ENCODE peak calls at places on chromosomes 7 and 10, in eight cellular contexts. O is HCT116, W is upper lobe of right lung, A is lower lobe of right lung, R is vagina, T is small intestine, D is pancreas, I is GM23248. S is an unnamed sample. For H3K9me3, the result is how much of the 10 kb centered on the place peaks cover.

GRCh38 chr7:120272261-120272895 is 597 bp upstream of the KCND2 start:
- DNase-seq in O (peak), W (no peak), A (no peak), R (no peak), T (peak), D (no peak), I (peak), S (no peak)

GRCh38 chr10:102764340-102765257 is 20.9 kb downstream of the WBP1L start:
- DNase-seq in O (no peak), W (no peak), A (no peak), R (no peak), T (no peak), D (no peak), I (no peak), S (no peak)

GRCh38 chr10:73413108-73413527 is 740 bp downstream of the ANXA7 start:
- DNase-seq in O (peak), W (no peak), A (no peak), R (no peak), T (peak), D (peak), I (peak), S (no peak)

GRCh38 chr10:118394557-118395194 is 52.6 kb upstream of the FAM204A start:
- DNase-seq in O (no peak), W (no peak), A (no peak), R (no peak), T (peak), D (no peak), I (no peak), S (no peak)

GRCh38 chr10:35132727-35133126 is 6.1 kb downstream of the CREM start:
- DNase-seq in O (no peak), W (no peak), A (no peak), R (no peak), T (no peak), D (no peak), I (no peak), S (no peak)

GRCh38 chr10:131088619-131089018 is 222.9 kb downstream of the TCERG1L start:
- DNase-seq in O (no peak), W (no peak), A (no peak), R (no peak), T (no peak), D (no peak), I (no peak), S (no peak)

GRCh38 chr7:138661236-138661635 is 39.9 kb downstream of the SVOPL start:
- DNase-seq in O (no peak), W (no peak), A (no peak), R (no peak), T (no peak), D (no peak), I (no peak), S (no peak)

GRCh38 chr10:106380706-106381105 is 783.8 kb downstream of the SORCS1 start:
- DNase-seq in O (no peak), W (no peak), A (no peak), R (no peak), T (no peak), D (no peak), I (no peak), S (no peak)

GRCh38 chr10:95833038-95833673 is 74.6 kb upstream of the CC2D2B start:
- DNase-seq in O (no peak), W (no peak), A (no peak), R (no peak), T (no peak), D (no peak), I (no peak), S (no peak)

GRCh38 chr7:33392143-33392542 is 262.8 kb downstream of the BBS9 start:
- DNase-seq in O (no peak), W (no peak), A (no peak), R (no peak), T (no peak), D (no peak), I (no peak), S (no peak)

GRCh38 chr7:141754939-141755338 is 9.0 kb upstream of the TAS2R3 start:
- DNase-seq in O (no peak), W (no peak), A (no peak), R (no peak), T (peak), D (no peak), I (peak), S (no peak)

GRCh38 chr10:132094581-132095234 is 29.0 kb downstream of the JAKMIP3 start:
- DNase-seq in O (no peak), W (peak), A (no peak), R (no peak), T (no peak), D (no peak), I (no peak), S (no peak)

GRCh38 chr7:101947899-101948298 is 130.5 kb downstream of the CUX1 start:
- DNase-seq in O (no peak), W (no peak), A (no peak), R (no peak), T (peak), D (peak), I (no peak), S (peak)

GRCh38 chr10:77827383-77827782 is 99.2 kb downstream of the DLG5 start:
- DNase-seq in O (no peak), W (no peak), A (peak), R (no peak), T (no peak), D (no peak), I (no peak), S (peak)

GRCh38 chr7:143487566-143487965 is 9.9 kb downstream of the TAS2R41 start:
- DNase-seq in O (no peak), W (peak), A (peak), R (no peak), T (peak), D (no peak), I (peak), S (no peak)

GRCh38 chr7:96224682-96225081 is 97.2 kb downstream of the SLC25A13 start:
- DNase-seq in O (no peak), W (no peak), A (no peak), R (no peak), T (no peak), D (no peak), I (no peak), S (no peak)

GRCh38 chr7:88151119-88151790 is 68.6 kb downstream of the SRI start:
- DNase-seq in O (no peak), W (no peak), A (no peak), R (no peak), T (no peak), D (no peak), I (no peak), S (no peak)

GRCh38 chr7:158452331-158452730 is 135.3 kb downstream of the PTPRN2 start:
- DNase-seq in O (no peak), W (no peak), A (no peak), R (no peak), T (no peak), D (no peak), I (no peak), S (no peak)

GRCh38 chr10:68826764-68827591 is at the start of gene STOX1:
- DNase-seq in O (peak), W (peak), A (peak), R (no peak), T (peak), D (peak), I (peak), S (peak)

GRCh38 chr10:4527281-4527960 is 298.6 kb upstream of the AKR1E2 start:
- DNase-seq in O (no peak), W (no peak), A (no peak), R (no peak), T (no peak), D (no peak), I (peak), S (no peak)

GRCh38 chr7:18771834-18772566 is 276.5 kb downstream of the HDAC9 start:
- DNase-seq in O (no peak), W (no peak), A (no peak), R (no peak), T (no peak), D (no peak), I (peak), S (no peak)

GRCh38 chr10:18822156-18822555 is 162.9 kb downstream of the ARL5B start:
- DNase-seq in O (no peak), W (no peak), A (no peak), R (no peak), T (peak), D (no peak), I (peak), S (no peak)

GRCh38 chr7:82226191-82226590 is 217.4 kb downstream of the CACNA2D1 start:
- DNase-seq in O (no peak), W (no peak), A (no peak), R (no peak), T (no peak), D (no peak), I (no peak), S (no peak)

GRCh38 chr10:114943000-114943399 is 5.0 kb downstream of the TRUB1 start:
- DNase-seq in O (no peak), W (no peak), A (no peak), R (no peak), T (no peak), D (no peak), I (no peak), S (no peak)

GRCh38 chr10:49089789-49090595 is 25.3 kb downstream of the VSTM4 start:
- DNase-seq in O (no peak), W (peak), A (no peak), R (no peak), T (no peak), D (no peak), I (peak), S (no peak)

GRCh38 chr7:33109758-33110238 is 594 bp upstream of the RP9 start:
- DNase-seq in O (no peak), W (no peak), A (no peak), R (no peak), T (no peak), D (no peak), I (peak), S (no peak)

GRCh38 chr7:141462958-141463357 is 88.3 kb upstream of the AGK start:
- DNase-seq in O (no peak), W (no peak), A (no peak), R (no peak), T (peak), D (no peak), I (no peak), S (no peak)

GRCh38 chr7:24757799-24758275 is 573 bp upstream of the GSDME start:
- DNase-seq in O (no peak), W (no peak), A (no peak), R (no peak), T (peak), D (no peak), I (peak), S (no peak)

GRCh38 chr10:3747984-3748383 is 37.0 kb downstream of the KLF6 start:
- DNase-seq in O (no peak), W (no peak), A (no peak), R (no peak), T (no peak), D (peak), I (no peak), S (no peak)

GRCh38 chr7:7681936-7682329 is 36.5 kb downstream of the RPA3 start:
- DNase-seq in O (no peak), W (no peak), A (no peak), R (no peak), T (no peak), D (no peak), I (no peak), S (no peak)

GRCh38 chr10:46094931-46095755 is 49.1 kb upstream of the MSMB start:
- DNase-seq in O (no peak), W (no peak), A (no peak), R (peak), T (no peak), D (no peak), I (peak), S (no peak)

GRCh38 chr7:1852781-1853618 is 182.9 kb downstream of the ELFN1 start:
- DNase-seq in O (no peak), W (peak), A (peak), R (no peak), T (no peak), D (no peak), I (no peak), S (peak)

GRCh38 chr7:47636111-47636692 is 54.3 kb upstream of the TNS3 start:
- DNase-seq in O (no peak), W (no peak), A (no peak), R (no peak), T (no peak), D (no peak), I (peak), S (no peak)

GRCh38 chr10:95341716-95342130 is 50.9 kb upstream of the PDLIM1 start:
- DNase-seq in O (no peak), W (no peak), A (no peak), R (no peak), T (no peak), D (no peak), I (peak), S (no peak)

DNA sequence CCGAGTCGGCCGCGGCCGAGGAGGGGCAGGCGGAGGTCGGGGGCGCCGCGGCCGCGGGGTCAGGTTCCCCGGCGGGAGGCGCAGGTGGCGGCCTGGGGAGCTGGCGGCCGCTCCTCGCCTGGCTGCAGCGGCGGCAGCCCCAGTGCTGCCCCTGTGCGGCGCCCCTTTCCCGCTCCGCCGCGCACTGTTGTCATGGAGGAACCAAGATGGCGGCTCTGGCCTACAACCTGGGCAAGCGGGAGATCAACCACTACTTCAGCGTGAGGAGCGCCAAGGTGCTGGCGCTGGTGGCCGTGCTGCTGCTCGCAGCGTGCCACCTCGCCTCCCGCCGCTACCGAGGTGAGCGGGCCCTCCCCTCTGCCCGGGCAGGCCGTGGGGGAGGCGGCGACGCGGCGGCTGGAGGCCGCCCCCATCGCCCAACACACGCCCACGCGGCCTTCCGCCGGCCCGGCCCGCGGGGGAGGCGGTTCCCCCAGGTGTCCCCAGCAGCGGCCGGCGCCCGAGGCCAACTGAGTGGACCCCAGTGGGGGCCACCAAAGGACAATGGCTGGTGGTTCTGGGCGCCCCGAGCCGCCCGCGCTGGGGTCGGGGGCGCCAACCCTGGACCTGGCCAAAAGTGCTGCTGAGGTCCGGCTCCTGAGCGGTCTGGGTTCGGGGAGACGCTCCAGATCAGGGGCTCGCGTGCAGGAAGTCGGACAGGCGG is 421 bp downstream of the CASD1 start:
- DNase-seq in O (no peak), W (peak), A (peak), R (no peak), T (peak), D (peak), I (peak), S (peak)
- H3K9me3 ChIP-seq in O (under half), W (under half), A (under half), R (under half), T (under half), D (under half), I (under half), S (under half)

DNA sequence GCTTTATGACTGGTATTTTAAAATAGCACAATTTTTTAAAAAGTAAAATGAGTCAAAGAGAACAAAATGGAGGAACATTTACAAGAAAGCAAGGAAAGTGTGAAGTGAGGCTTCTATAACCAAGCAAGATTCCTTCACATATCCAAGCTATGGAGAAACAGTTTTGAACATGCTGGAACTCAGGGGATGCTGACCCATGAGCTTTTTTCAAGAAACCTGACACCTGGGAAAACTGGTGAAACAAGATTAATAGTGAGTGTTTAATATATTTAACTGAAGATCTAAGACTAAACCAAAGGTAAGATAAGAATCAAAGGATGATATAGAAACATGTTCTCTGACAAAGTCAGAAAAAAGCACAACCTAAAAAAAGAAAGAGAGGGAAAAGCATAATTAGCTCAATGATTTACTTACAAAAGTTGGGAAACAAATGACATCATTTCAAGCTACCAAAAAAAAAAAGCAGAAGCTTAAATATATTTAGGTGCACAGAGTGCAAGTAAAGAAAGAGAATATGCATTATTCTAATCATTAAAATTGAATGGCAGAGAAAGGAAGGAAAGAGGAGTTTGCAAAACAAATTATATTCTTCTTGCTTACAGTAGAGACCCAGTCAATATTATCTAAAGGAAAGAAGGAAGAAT is 24.9 kb downstream of the C7orf25 start:
- DNase-seq in O (no peak), W (no peak), A (no peak), R (no peak), T (no peak), D (no peak), I (no peak), S (no peak)
- H3K4me3 ChIP-seq in O (no peak), W (peak), A (peak), R (no peak), T (no peak), D (no peak), I (no peak), S (no peak)

GRCh38 chr10:37101261-37101660 is 24.1 kb upstream of the ANKRD30A start:
- DNase-seq in O (no peak), W (no peak), A (no peak), R (no peak), T (no peak), D (no peak), I (no peak), S (no peak)

DNA sequence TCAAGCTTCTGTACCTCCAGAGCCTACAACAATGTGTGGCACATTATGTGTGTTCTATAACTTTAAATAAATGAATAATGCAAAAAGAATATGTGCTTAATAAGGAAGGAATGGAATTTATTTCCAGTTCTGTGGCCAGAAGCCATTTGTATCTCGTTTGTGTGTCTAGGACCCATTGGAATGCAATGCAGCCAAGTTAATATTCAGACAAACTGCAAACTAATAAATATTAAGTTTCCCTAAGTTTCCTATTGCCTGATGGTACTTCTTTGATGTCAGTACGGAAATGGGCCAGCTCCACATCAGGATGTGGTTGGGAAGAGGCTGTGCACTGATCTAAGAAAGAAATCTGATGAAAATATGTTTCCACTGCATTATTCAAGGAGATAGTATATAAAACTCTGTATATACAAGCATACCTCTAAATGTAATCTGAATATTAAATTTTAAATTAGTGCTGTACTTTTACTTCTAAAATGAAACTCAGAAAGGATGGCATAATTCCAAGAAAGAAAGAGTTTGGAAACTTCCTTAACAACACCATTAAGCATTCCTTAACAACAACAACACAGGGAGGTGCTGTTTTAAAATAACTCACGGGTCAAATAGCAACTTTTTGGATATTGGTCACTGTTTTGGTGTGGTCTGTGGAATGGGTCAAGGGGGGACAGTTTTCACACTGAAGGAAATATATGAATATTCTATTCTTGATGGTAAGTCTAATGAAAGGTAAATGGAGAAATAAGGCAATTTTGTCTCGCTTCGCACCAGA is 29.4 kb upstream of the ANKRD30A start:
- DNase-seq in O (no peak), W (no peak), A (no peak), R (no peak), T (no peak), D (no peak), I (no peak), S (no peak)
- H3K9me3 ChIP-seq in O (under half), W (under half), A (under half), R (under half), T (under half), D (under half), I (under half), S (under half)

GRCh38 chr7:99124236-99124635 is 19.7 kb downstream of the SMURF1 start:
- DNase-seq in O (no peak), W (no peak), A (no peak), R (no peak), T (peak), D (no peak), I (no peak), S (no peak)
- H3K4me3 ChIP-seq in O (no peak), W (no peak), A (no peak), R (no peak), T (no peak), D (no peak), I (no peak), S (no peak)

GRCh38 chr10:117134084-117135025 is 3.7 kb downstream of the VAX1 start:
- DNase-seq in O (no peak), W (no peak), A (no peak), R (peak), T (no peak), D (no peak), I (peak), S (no peak)
- H3K9me3 ChIP-seq in O (under half), W (under half), A (under half), R (under half), T (under half), D (under half), I (under half), S (under half)

GRCh38 chr10:43203491-43204393 is 63.1 kb downstream of the RASGEF1A start:
- DNase-seq in O (peak), W (peak), A (peak), R (peak), T (peak), D (peak), I (no peak), S (peak)
- H3K4me3 ChIP-seq in O (peak), W (peak), A (peak), R (no peak), T (no peak), D (peak), I (no peak), S (no peak)

GRCh38 chr10:1660815-1661214 is 76.5 kb downstream of the ADARB2 start:
- DNase-seq in O (no peak), W (no peak), A (no peak), R (no peak), T (no peak), D (no peak), I (no peak), S (no peak)

GRCh38 chr10:1662361-1663025 is 74.8 kb downstream of the ADARB2 start:
- DNase-seq in O (no peak), W (no peak), A (no peak), R (no peak), T (no peak), D (no peak), I (no peak), S (no peak)

GRCh38 chr10:1661416-1661815 is 75.9 kb downstream of the ADARB2 start:
- DNase-seq in O (no peak), W (no peak), A (no peak), R (no peak), T (no peak), D (no peak), I (no peak), S (no peak)

GRCh38 chr10:1663226-1663625 is 74.1 kb downstream of the ADARB2 start:
- DNase-seq in O (no peak), W (no peak), A (no peak), R (no peak), T (no peak), D (no peak), I (no peak), S (no peak)

DNA sequence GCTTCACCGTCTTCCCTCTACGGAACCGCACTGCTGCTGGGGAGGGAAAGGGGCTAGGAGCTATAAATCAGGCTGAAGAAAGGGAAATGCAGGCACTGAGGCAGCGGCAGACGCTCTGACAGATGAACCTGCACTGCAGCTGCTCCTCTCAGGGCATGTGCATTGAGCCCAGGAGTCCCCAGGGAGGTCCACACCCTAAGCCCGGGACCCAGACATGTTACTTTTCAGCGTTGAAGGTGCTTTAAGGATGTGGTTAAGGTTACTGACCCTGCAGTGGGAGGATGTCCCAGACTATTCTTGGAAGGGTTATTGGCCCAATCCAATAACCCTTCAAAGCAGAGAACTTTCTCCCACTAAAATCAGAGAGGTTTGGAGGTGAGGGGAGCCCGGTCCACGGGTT is 75.5 kb downstream of the ADARB2 start:
- DNase-seq in O (no peak), W (no peak), A (no peak), R (no peak), T (no peak), D (no peak), I (no peak), S (no peak)
- H3K9me3 ChIP-seq in O (under half), W (under half), A (under half), R (under half), T (under half), D (under half), I (under half), S (under half)